ENCODE peak calls at places on chromosomes 16 and 17, in ten cellular contexts. One of them, this sample, is unnamed.
A peak's percentile ranks its signal among the peaks of the same experiment; 100 is the strongest.

GRCh38 chr16:88857728-88858339 is 907 bp downstream of the TRAPPC2L start:
- DNase-seq in cardiac muscle cell: peak; percentile 83
- DNase-seq in brain microvascular endothelial cell: peak; percentile 75
- DNase-seq in uterus: peak; percentile 53
- DNase-seq in tibial nerve: peak; percentile 30
- DNase-seq in colonic mucosa: peak; percentile 87
- DNase-seq in fibroblast of mammary gland: peak; percentile 76
- DNase-seq in PC-3: peak; percentile 67
- DNase-seq in mucosa of descending colon: peak; percentile 84
- DNase-seq in lower lobe of right lung: peak; percentile 85
- DNase-seq in this sample: peak; percentile 75

GRCh38 chr17:83179811-83180210 is 100.4 kb downstream of the METRNL start:
- DNase-seq in colonic mucosa: no peak
- DNase-seq in tibial nerve: peak; percentile 2
- DNase-seq in mucosa of descending colon: no peak
- DNase-seq in lower lobe of right lung: no peak
- DNase-seq in brain microvascular endothelial cell: no peak
- DNase-seq in PC-3: no peak
- DNase-seq in uterus: no peak
- DNase-seq in fibroblast of mammary gland: no peak
- DNase-seq in cardiac muscle cell: no peak
- DNase-seq in this sample: no peak

GRCh38 chr17:77203436-77203835 is 62.7 kb downstream of the SEC14L1 start:
- DNase-seq in uterus: no peak
- DNase-seq in PC-3: no peak
- DNase-seq in cardiac muscle cell: no peak
- DNase-seq in tibial nerve: no peak
- DNase-seq in fibroblast of mammary gland: no peak
- DNase-seq in mucosa of descending colon: peak; percentile 37
- DNase-seq in colonic mucosa: no peak
- DNase-seq in brain microvascular endothelial cell: no peak
- DNase-seq in lower lobe of right lung: no peak
- DNase-seq in this sample: no peak

GRCh38 chr17:79179334-79179733 is 104.7 kb downstream of the ENGASE start:
- DNase-seq in lower lobe of right lung: no peak
- DNase-seq in mucosa of descending colon: no peak
- DNase-seq in cardiac muscle cell: no peak
- DNase-seq in fibroblast of mammary gland: no peak
- DNase-seq in colonic mucosa: no peak
- DNase-seq in PC-3: no peak
- DNase-seq in brain microvascular endothelial cell: no peak
- DNase-seq in uterus: no peak
- DNase-seq in tibial nerve: no peak
- DNase-seq in this sample: no peak

GRCh38 chr16:79598341-79599181 is 2.0 kb downstream of the MAF start:
- DNase-seq in mucosa of descending colon: peak; percentile 70
- DNase-seq in tibial nerve: peak; percentile 44
- DNase-seq in uterus: peak; percentile 71
- DNase-seq in lower lobe of right lung: peak; percentile 72
- DNase-seq in cardiac muscle cell: peak; percentile 50
- DNase-seq in PC-3: no peak
- DNase-seq in fibroblast of mammary gland: peak; percentile 23
- DNase-seq in brain microvascular endothelial cell: peak; percentile 45
- DNase-seq in colonic mucosa: peak; percentile 29
- DNase-seq in this sample: no peak

GRCh38 chr16:1884155-1884760 is 12.3 kb upstream of the MEIOB start:
- DNase-seq in tibial nerve: no peak
- DNase-seq in mucosa of descending colon: no peak
- DNase-seq in cardiac muscle cell: peak; percentile 38
- DNase-seq in PC-3: peak; percentile 34
- DNase-seq in colonic mucosa: peak; percentile 67
- DNase-seq in brain microvascular endothelial cell: peak; percentile 14
- DNase-seq in lower lobe of right lung: no peak
- DNase-seq in fibroblast of mammary gland: peak; percentile 38
- DNase-seq in uterus: no peak
- DNase-seq in this sample: peak; percentile 14

GRCh38 chr17:72609501-72609900 is 483.0 kb downstream of the SLC39A11 start:
- DNase-seq in uterus: no peak
- DNase-seq in PC-3: peak; percentile 99
- DNase-seq in brain microvascular endothelial cell: peak; percentile 54
- DNase-seq in cardiac muscle cell: no peak
- DNase-seq in colonic mucosa: peak; percentile 74
- DNase-seq in fibroblast of mammary gland: peak; percentile 46
- DNase-seq in mucosa of descending colon: no peak
- DNase-seq in lower lobe of right lung: no peak
- DNase-seq in tibial nerve: no peak
- DNase-seq in this sample: no peak

GRCh38 chr17:74840989-74841666 is 18.6 kb downstream of the GRIN2C start:
- DNase-seq in PC-3: no peak
- DNase-seq in uterus: peak; percentile 54
- DNase-seq in fibroblast of mammary gland: peak; percentile 40
- DNase-seq in lower lobe of right lung: peak; percentile 73
- DNase-seq in brain microvascular endothelial cell: peak; percentile 24
- DNase-seq in colonic mucosa: peak; percentile 49
- DNase-seq in mucosa of descending colon: no peak
- DNase-seq in cardiac muscle cell: peak; percentile 64
- DNase-seq in tibial nerve: peak; percentile 53
- DNase-seq in this sample: peak; percentile 67

GRCh38 chr17:61409301-61410099 is 9.9 kb downstream of the TBX2 start:
- DNase-seq in fibroblast of mammary gland: peak; percentile 72
- DNase-seq in mucosa of descending colon: peak; percentile 60
- DNase-seq in brain microvascular endothelial cell: no peak
- DNase-seq in lower lobe of right lung: peak; percentile 63
- DNase-seq in tibial nerve: no peak
- DNase-seq in colonic mucosa: peak; percentile 48
- DNase-seq in PC-3: peak; percentile 84
- DNase-seq in cardiac muscle cell: peak; percentile 80
- DNase-seq in uterus: peak; percentile 61
- DNase-seq in this sample: peak; percentile 91

GRCh38 chr17:41048441-41048840 is 1.3 kb upstream of the KRTAP2-1 start:
- DNase-seq in brain microvascular endothelial cell: peak; percentile 45
- DNase-seq in fibroblast of mammary gland: no peak
- DNase-seq in tibial nerve: no peak
- DNase-seq in PC-3: peak; percentile 78
- DNase-seq in colonic mucosa: no peak
- DNase-seq in cardiac muscle cell: no peak
- DNase-seq in uterus: no peak
- DNase-seq in lower lobe of right lung: no peak
- DNase-seq in mucosa of descending colon: no peak
- DNase-seq in this sample: peak; percentile 78

DNA sequence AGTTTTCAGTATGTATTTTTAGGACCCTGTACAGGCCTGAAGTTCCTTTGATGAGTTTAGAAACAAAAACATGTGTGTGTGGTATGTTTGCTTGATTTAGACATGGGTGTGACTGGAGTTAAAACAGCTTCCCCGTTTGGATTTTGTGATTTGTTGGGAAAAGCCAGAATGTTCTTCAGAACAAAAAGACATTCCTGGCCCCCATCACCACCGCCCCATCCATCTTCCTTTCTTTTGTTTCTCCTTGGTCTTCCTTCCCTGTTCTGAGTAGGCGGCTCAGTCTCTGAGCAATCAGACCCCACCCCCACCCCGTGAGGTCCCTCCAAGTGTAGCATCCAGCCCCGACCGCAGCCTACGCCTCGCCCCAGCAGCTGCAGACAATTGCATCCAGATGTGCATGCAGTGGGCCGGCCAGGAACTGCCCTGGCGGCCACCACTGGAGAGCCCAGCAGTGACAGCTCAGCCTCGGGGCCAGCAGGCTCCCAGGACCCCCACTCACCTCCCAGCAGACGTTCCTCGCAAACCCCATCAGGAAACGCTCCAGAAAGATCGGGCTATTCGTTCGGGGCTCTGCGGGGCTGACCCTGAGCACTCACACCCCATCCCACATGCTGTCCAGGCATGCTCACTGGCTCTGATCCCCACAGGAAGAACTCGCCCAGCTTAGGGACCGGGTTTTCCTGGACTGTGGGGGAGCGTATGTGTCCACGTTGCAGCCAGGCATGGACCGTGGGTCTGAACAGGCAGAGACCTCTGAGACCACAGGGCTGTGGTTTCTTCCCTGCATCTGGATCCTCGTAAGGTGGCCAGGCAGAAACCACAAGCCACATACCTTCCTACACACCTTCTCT is 99.8 kb upstream of the CDH5 start:
- DNase-seq in brain microvascular endothelial cell: peak; percentile 74
- DNase-seq in colonic mucosa: no peak
- DNase-seq in mucosa of descending colon: peak; percentile 61
- DNase-seq in lower lobe of right lung: peak; percentile 61
- DNase-seq in uterus: peak; percentile 83
- DNase-seq in fibroblast of mammary gland: peak; percentile 98
- DNase-seq in tibial nerve: peak; percentile 71
- DNase-seq in PC-3: no peak
- DNase-seq in cardiac muscle cell: peak; percentile 95
- DNase-seq in this sample: peak; percentile 91
- TF ChIP-seq CTCF in brain microvascular endothelial cell: peak; percentile 50
- TF ChIP-seq CTCF in colonic mucosa: no peak
- TF ChIP-seq CTCF in mucosa of descending colon: no peak
- TF ChIP-seq CTCF in lower lobe of right lung: no peak
- TF ChIP-seq CTCF in uterus: no peak
- TF ChIP-seq CTCF in fibroblast of mammary gland: peak; percentile 20
- TF ChIP-seq CTCF in tibial nerve: peak; percentile 8
- TF ChIP-seq CTCF in PC-3: no peak
- TF ChIP-seq CTCF in cardiac muscle cell: peak; percentile 11
- TF ChIP-seq CTCF in this sample: peak; percentile 9

GRCh38 chr17:12673788-12674187 is 8.1 kb downstream of the MYOCD start:
- DNase-seq in cardiac muscle cell: peak; percentile 10
- DNase-seq in PC-3: no peak
- DNase-seq in brain microvascular endothelial cell: no peak
- DNase-seq in tibial nerve: no peak
- DNase-seq in mucosa of descending colon: no peak
- DNase-seq in fibroblast of mammary gland: peak; percentile 69
- DNase-seq in uterus: no peak
- DNase-seq in colonic mucosa: no peak
- DNase-seq in lower lobe of right lung: no peak
- DNase-seq in this sample: peak; percentile 26

GRCh38 chr17:12667299-12667958 is 1.7 kb downstream of the MYOCD start:
- DNase-seq in cardiac muscle cell: peak; percentile 68
- DNase-seq in colonic mucosa: no peak
- DNase-seq in brain microvascular endothelial cell: peak; percentile 78
- DNase-seq in tibial nerve: no peak
- DNase-seq in PC-3: peak; percentile 68
- DNase-seq in uterus: peak; percentile 65
- DNase-seq in fibroblast of mammary gland: peak; percentile 72
- DNase-seq in lower lobe of right lung: no peak
- DNase-seq in mucosa of descending colon: no peak
- DNase-seq in this sample: peak; percentile 66

DNA sequence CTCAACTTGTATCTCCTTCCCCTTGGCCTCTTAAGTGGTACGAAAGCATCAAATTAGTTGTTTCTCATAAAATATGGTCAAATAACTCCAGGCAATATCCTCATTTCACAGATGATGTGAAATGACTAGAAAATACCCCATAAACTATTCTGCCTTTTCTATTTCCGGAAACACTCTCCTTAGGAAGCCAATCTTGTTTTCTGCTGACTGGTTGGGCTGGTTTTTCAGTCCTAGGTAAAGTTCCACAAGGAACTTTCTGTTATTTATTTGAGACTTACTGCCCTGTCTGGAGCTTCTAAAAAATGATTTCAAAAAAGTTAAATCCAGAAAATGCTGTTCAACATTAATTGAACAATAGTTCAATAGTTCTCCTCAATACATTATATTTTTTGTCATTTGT is 7.3 kb downstream of the MYOCD start:
- DNase-seq in PC-3: no peak
- DNase-seq in colonic mucosa: no peak
- DNase-seq in fibroblast of mammary gland: no peak
- DNase-seq in tibial nerve: no peak
- DNase-seq in cardiac muscle cell: no peak
- DNase-seq in uterus: no peak
- DNase-seq in lower lobe of right lung: no peak
- DNase-seq in brain microvascular endothelial cell: no peak
- DNase-seq in mucosa of descending colon: no peak
- DNase-seq in this sample: no peak
- H3K4me3 ChIP-seq in PC-3: no peak overlapping the region
- H3K4me3 ChIP-seq in colonic mucosa: no peak overlapping the region
- H3K4me3 ChIP-seq in fibroblast of mammary gland: no peak overlapping the region
- H3K4me3 ChIP-seq in tibial nerve: no peak overlapping the region
- H3K4me3 ChIP-seq in cardiac muscle cell: no peak overlapping the region
- H3K4me3 ChIP-seq in uterus: no peak overlapping the region
- H3K4me3 ChIP-seq in lower lobe of right lung: no peak overlapping the region
- H3K4me3 ChIP-seq in brain microvascular endothelial cell: no peak overlapping the region
- H3K4me3 ChIP-seq in mucosa of descending colon: no peak overlapping the region
- H3K4me3 ChIP-seq in this sample: no peak overlapping the region

GRCh38 chr17:30824356-30825145 is at the start of gene CRLF3:
- DNase-seq in uterus: peak; percentile 80
- DNase-seq in brain microvascular endothelial cell: peak; percentile 80
- DNase-seq in cardiac muscle cell: peak; percentile 95
- DNase-seq in mucosa of descending colon: peak; percentile 95
- DNase-seq in lower lobe of right lung: peak; percentile 94
- DNase-seq in fibroblast of mammary gland: peak; percentile 84
- DNase-seq in PC-3: peak; percentile 83
- DNase-seq in tibial nerve: peak; percentile 68
- DNase-seq in colonic mucosa: peak; percentile 90
- DNase-seq in this sample: peak; percentile 97
- TF ChIP-seq CTCF in uterus: peak; percentile 78
- TF ChIP-seq CTCF in brain microvascular endothelial cell: peak; percentile 29
- TF ChIP-seq CTCF in cardiac muscle cell: peak; percentile 52
- TF ChIP-seq CTCF in mucosa of descending colon: peak; percentile 68
- TF ChIP-seq CTCF in lower lobe of right lung: peak; percentile 68
- TF ChIP-seq CTCF in fibroblast of mammary gland: peak; percentile 16
- TF ChIP-seq CTCF in PC-3: peak; percentile 56
- TF ChIP-seq CTCF in tibial nerve: peak; percentile 69
- TF ChIP-seq CTCF in colonic mucosa: peak; percentile 38
- TF ChIP-seq CTCF in this sample: peak; percentile 24

DNA sequence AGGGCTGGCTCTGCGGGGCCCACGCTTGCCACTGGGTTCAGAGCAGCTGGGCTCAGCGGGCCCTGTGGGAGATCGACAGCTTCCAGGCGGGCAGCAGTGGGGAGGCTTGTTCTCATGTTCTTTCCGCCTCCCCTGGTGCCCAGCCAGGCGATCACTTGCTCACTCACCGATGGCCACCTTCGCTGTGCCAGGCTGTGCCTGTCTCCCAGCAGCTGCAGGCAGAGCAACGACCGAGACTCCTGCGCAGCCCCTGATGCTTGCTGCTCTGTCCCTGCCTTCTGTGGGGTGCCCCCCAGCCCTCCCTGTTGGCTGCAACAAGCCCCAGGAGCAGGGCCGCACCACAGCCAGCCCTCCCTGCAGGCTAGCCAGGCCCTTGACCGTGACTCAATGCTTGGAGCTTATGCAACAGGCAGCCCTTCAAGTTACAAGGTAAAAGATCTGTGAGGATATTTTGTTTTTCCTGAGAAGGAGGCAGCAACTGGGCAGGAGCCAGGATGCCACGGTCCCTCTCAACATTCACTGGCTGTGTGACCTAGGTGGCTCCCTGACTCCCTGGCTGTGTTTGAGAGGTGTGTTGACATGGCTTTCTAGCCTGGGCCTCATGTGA is 9.6 kb upstream of the SPNS2 start:
- DNase-seq in brain microvascular endothelial cell: no peak
- DNase-seq in tibial nerve: no peak
- DNase-seq in cardiac muscle cell: no peak
- DNase-seq in mucosa of descending colon: no peak
- DNase-seq in colonic mucosa: no peak
- DNase-seq in PC-3: no peak
- DNase-seq in lower lobe of right lung: peak; percentile 83
- DNase-seq in uterus: no peak
- DNase-seq in fibroblast of mammary gland: no peak
- DNase-seq in this sample: no peak
- H3K4me3 ChIP-seq in brain microvascular endothelial cell: no peak overlapping the region
- H3K4me3 ChIP-seq in tibial nerve: no peak overlapping the region
- H3K4me3 ChIP-seq in cardiac muscle cell: no peak overlapping the region
- H3K4me3 ChIP-seq in mucosa of descending colon: no peak overlapping the region
- H3K4me3 ChIP-seq in colonic mucosa: no peak overlapping the region
- H3K4me3 ChIP-seq in PC-3: no peak overlapping the region
- H3K4me3 ChIP-seq in lower lobe of right lung: no peak overlapping the region
- H3K4me3 ChIP-seq in uterus: no peak overlapping the region
- H3K4me3 ChIP-seq in fibroblast of mammary gland: no peak overlapping the region
- H3K4me3 ChIP-seq in this sample: no peak overlapping the region

This sample was measured in foreskin fibroblast.